ENCODE peak calls at places on chromosomes 13 and 19, in nine cellular contexts. One of them, this sample, is unnamed.

GRCh38 chr19:47315125-47315821 is 5.6 kb downstream of the C5AR1 start:
- DNase-seq in thyroid gland: no peak
- DNase-seq in body of pancreas: peak
- DNase-seq in endothelial cell of umbilical vein: peak
- DNase-seq in ovary: no peak
- DNase-seq in gastrocnemius medialis: peak
- DNase-seq in transverse colon: peak
- DNase-seq in spleen: peak
- DNase-seq in IMR-90: peak
- DNase-seq in this sample: peak

GRCh38 chr13:108947551-108948030 is 318.2 kb downstream of the MYO16 start:
- DNase-seq in thyroid gland: no peak
- DNase-seq in body of pancreas: peak
- DNase-seq in endothelial cell of umbilical vein: no peak
- DNase-seq in ovary: no peak
- DNase-seq in gastrocnemius medialis: no peak
- DNase-seq in transverse colon: no peak
- DNase-seq in spleen: no peak
- DNase-seq in IMR-90: peak
- DNase-seq in this sample: peak

GRCh38 chr13:32986552-32986951 is 29.7 kb upstream of the KL start:
- DNase-seq in thyroid gland: no peak
- DNase-seq in body of pancreas: no peak
- DNase-seq in endothelial cell of umbilical vein: no peak
- DNase-seq in ovary: no peak
- DNase-seq in gastrocnemius medialis: no peak
- DNase-seq in transverse colon: no peak
- DNase-seq in spleen: no peak
- DNase-seq in IMR-90: no peak
- DNase-seq in this sample: no peak

GRCh38 chr13:110713981-110714797 is 689 bp downstream of the ING1 start:
- DNase-seq in thyroid gland: peak
- DNase-seq in body of pancreas: peak
- DNase-seq in endothelial cell of umbilical vein: peak
- DNase-seq in ovary: peak
- DNase-seq in gastrocnemius medialis: peak
- DNase-seq in transverse colon: peak
- DNase-seq in spleen: peak
- DNase-seq in IMR-90: peak
- DNase-seq in this sample: peak

GRCh38 chr13:32408999-32409313 is 19.0 kb downstream of the N4BP2L1 start:
- DNase-seq in thyroid gland: peak
- DNase-seq in body of pancreas: no peak
- DNase-seq in endothelial cell of umbilical vein: no peak
- DNase-seq in ovary: no peak
- DNase-seq in gastrocnemius medialis: no peak
- DNase-seq in transverse colon: no peak
- DNase-seq in spleen: no peak
- DNase-seq in IMR-90: no peak
- DNase-seq in this sample: no peak

GRCh38 chr19:41694831-41695635 is 7.0 kb upstream of the CEACAM7 start:
- DNase-seq in thyroid gland: no peak
- DNase-seq in body of pancreas: no peak
- DNase-seq in endothelial cell of umbilical vein: no peak
- DNase-seq in ovary: no peak
- DNase-seq in gastrocnemius medialis: no peak
- DNase-seq in transverse colon: peak
- DNase-seq in spleen: peak
- DNase-seq in IMR-90: no peak
- DNase-seq in this sample: no peak

GRCh38 chr19:8641908-8642547 is 11.6 kb downstream of the NFILZ start:
- DNase-seq in thyroid gland: no peak
- DNase-seq in body of pancreas: peak
- DNase-seq in endothelial cell of umbilical vein: peak
- DNase-seq in ovary: no peak
- DNase-seq in gastrocnemius medialis: no peak
- DNase-seq in transverse colon: no peak
- DNase-seq in spleen: no peak
- DNase-seq in IMR-90: peak
- DNase-seq in this sample: peak

GRCh38 chr13:91111476-91112190 is 235.9 kb upstream of the MIR17HG start:
- DNase-seq in thyroid gland: peak
- DNase-seq in body of pancreas: no peak
- DNase-seq in endothelial cell of umbilical vein: no peak
- DNase-seq in ovary: no peak
- DNase-seq in gastrocnemius medialis: no peak
- DNase-seq in transverse colon: no peak
- DNase-seq in spleen: no peak
- DNase-seq in IMR-90: no peak
- DNase-seq in this sample: no peak

GRCh38 chr13:36885901-36886300 is 34.1 kb downstream of the SMAD9 start:
- DNase-seq in thyroid gland: no peak
- DNase-seq in body of pancreas: no peak
- DNase-seq in endothelial cell of umbilical vein: no peak
- DNase-seq in ovary: no peak
- DNase-seq in gastrocnemius medialis: no peak
- DNase-seq in transverse colon: no peak
- DNase-seq in spleen: no peak
- DNase-seq in IMR-90: no peak
- DNase-seq in this sample: no peak

GRCh38 chr13:94706101-94706853 is 6.1 kb downstream of the SOX21 start:
- DNase-seq in thyroid gland: no peak
- DNase-seq in body of pancreas: no peak
- DNase-seq in endothelial cell of umbilical vein: no peak
- DNase-seq in ovary: no peak
- DNase-seq in gastrocnemius medialis: no peak
- DNase-seq in transverse colon: no peak
- DNase-seq in spleen: no peak
- DNase-seq in IMR-90: no peak
- DNase-seq in this sample: no peak

GRCh38 chr13:27954406-27954851 is 14.7 kb downstream of the CDX2 start:
- DNase-seq in thyroid gland: no peak
- DNase-seq in body of pancreas: peak
- DNase-seq in endothelial cell of umbilical vein: peak
- DNase-seq in ovary: peak
- DNase-seq in gastrocnemius medialis: no peak
- DNase-seq in transverse colon: peak
- DNase-seq in spleen: peak
- DNase-seq in IMR-90: no peak
- DNase-seq in this sample: no peak

GRCh38 chr13:98449273-98449672 is 127.6 kb downstream of the STK24 start:
- DNase-seq in thyroid gland: no peak
- DNase-seq in body of pancreas: no peak
- DNase-seq in endothelial cell of umbilical vein: no peak
- DNase-seq in ovary: no peak
- DNase-seq in gastrocnemius medialis: no peak
- DNase-seq in transverse colon: no peak
- DNase-seq in spleen: no peak
- DNase-seq in IMR-90: no peak
- DNase-seq in this sample: no peak

GRCh38 chr13:21800847-21801616 is 130.2 kb downstream of the FGF9 start:
- DNase-seq in thyroid gland: no peak
- DNase-seq in body of pancreas: no peak
- DNase-seq in endothelial cell of umbilical vein: no peak
- DNase-seq in ovary: no peak
- DNase-seq in gastrocnemius medialis: no peak
- DNase-seq in transverse colon: no peak
- DNase-seq in spleen: no peak
- DNase-seq in IMR-90: peak
- DNase-seq in this sample: no peak

GRCh38 chr13:46173656-46174055 is 8.3 kb downstream of the LCP1 start:
- DNase-seq in thyroid gland: no peak
- DNase-seq in body of pancreas: no peak
- DNase-seq in endothelial cell of umbilical vein: no peak
- DNase-seq in ovary: no peak
- DNase-seq in gastrocnemius medialis: no peak
- DNase-seq in transverse colon: no peak
- DNase-seq in spleen: no peak
- DNase-seq in IMR-90: no peak
- DNase-seq in this sample: no peak

GRCh38 chr13:23695711-23696512 is 125.7 kb downstream of the TNFRSF19 start:
- DNase-seq in thyroid gland: peak
- DNase-seq in body of pancreas: no peak
- DNase-seq in endothelial cell of umbilical vein: no peak
- DNase-seq in ovary: no peak
- DNase-seq in gastrocnemius medialis: no peak
- DNase-seq in transverse colon: no peak
- DNase-seq in spleen: peak
- DNase-seq in IMR-90: no peak
- DNase-seq in this sample: no peak

GRCh38 chr19:49506575-49507105 is 5.8 kb upstream of the FCGRT start:
- DNase-seq in thyroid gland: peak
- DNase-seq in body of pancreas: peak
- DNase-seq in endothelial cell of umbilical vein: peak
- DNase-seq in ovary: no peak
- DNase-seq in gastrocnemius medialis: no peak
- DNase-seq in transverse colon: peak
- DNase-seq in spleen: peak
- DNase-seq in IMR-90: no peak
- DNase-seq in this sample: no peak

GRCh38 chr13:43831088-43831487 is 44.3 kb upstream of the ENOX1 start:
- DNase-seq in thyroid gland: no peak
- DNase-seq in body of pancreas: no peak
- DNase-seq in endothelial cell of umbilical vein: no peak
- DNase-seq in ovary: no peak
- DNase-seq in gastrocnemius medialis: no peak
- DNase-seq in transverse colon: no peak
- DNase-seq in spleen: no peak
- DNase-seq in IMR-90: peak
- DNase-seq in this sample: no peak
- TF ChIP-seq POLR2A in thyroid gland: no peak
- TF ChIP-seq POLR2A in body of pancreas: no peak
- TF ChIP-seq POLR2A in endothelial cell of umbilical vein: no peak
- TF ChIP-seq POLR2A in ovary: no peak
- TF ChIP-seq POLR2A in gastrocnemius medialis: no peak
- TF ChIP-seq POLR2A in transverse colon: no peak
- TF ChIP-seq POLR2A in spleen: no peak
- TF ChIP-seq POLR2A in IMR-90: no peak
- TF ChIP-seq POLR2A in this sample: no peak

GRCh38 chr13:99969934-99970760 is 1.4 kb downstream of the ZIC5 start:
- DNase-seq in thyroid gland: no peak
- DNase-seq in body of pancreas: no peak
- DNase-seq in endothelial cell of umbilical vein: no peak
- DNase-seq in ovary: no peak
- DNase-seq in gastrocnemius medialis: no peak
- DNase-seq in transverse colon: no peak
- DNase-seq in spleen: no peak
- DNase-seq in IMR-90: no peak
- DNase-seq in this sample: no peak
- TF ChIP-seq CTCF in thyroid gland: no peak
- TF ChIP-seq CTCF in body of pancreas: no peak
- TF ChIP-seq CTCF in endothelial cell of umbilical vein: no peak
- TF ChIP-seq CTCF in ovary: no peak
- TF ChIP-seq CTCF in gastrocnemius medialis: no peak
- TF ChIP-seq CTCF in transverse colon: no peak
- TF ChIP-seq CTCF in spleen: no peak
- TF ChIP-seq CTCF in IMR-90: no peak
- TF ChIP-seq CTCF in this sample: no peak

GRCh38 chr19:35740423-35741215 is 1.6 kb downstream of the IGFLR1 start:
- DNase-seq in thyroid gland: peak
- DNase-seq in body of pancreas: peak
- DNase-seq in endothelial cell of umbilical vein: peak
- DNase-seq in ovary: peak
- DNase-seq in gastrocnemius medialis: peak
- DNase-seq in transverse colon: peak
- DNase-seq in spleen: peak
- DNase-seq in IMR-90: peak
- DNase-seq in this sample: peak
- TF ChIP-seq POLR2A in thyroid gland: no peak
- TF ChIP-seq POLR2A in body of pancreas: peak
- TF ChIP-seq POLR2A in endothelial cell of umbilical vein: peak
- TF ChIP-seq POLR2A in ovary: peak
- TF ChIP-seq POLR2A in gastrocnemius medialis: peak
- TF ChIP-seq POLR2A in transverse colon: peak
- TF ChIP-seq POLR2A in spleen: no peak
- TF ChIP-seq POLR2A in IMR-90: no peak
- TF ChIP-seq POLR2A in this sample: peak

DNA sequence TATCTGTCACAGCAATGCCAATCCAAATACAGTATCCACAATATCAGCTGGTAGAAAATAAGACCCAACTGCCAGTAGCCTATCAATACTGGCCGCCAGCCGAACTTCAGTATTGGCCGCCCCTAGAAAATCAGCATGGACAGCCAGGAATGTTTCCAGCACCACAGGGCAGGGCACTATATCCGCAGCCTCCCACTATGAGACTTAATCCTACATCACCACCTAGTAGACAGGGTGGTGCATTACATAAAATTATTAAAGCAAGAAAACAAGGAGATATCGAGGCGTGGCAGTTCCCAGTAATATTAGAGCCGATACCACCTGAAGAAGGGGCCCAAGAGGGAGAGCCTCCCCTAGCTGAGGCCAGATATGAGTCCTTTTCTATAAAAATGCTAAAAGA is 111.3 kb downstream of the ZNF486 start:
- DNase-seq in thyroid gland: peak
- DNase-seq in body of pancreas: no peak
- DNase-seq in endothelial cell of umbilical vein: no peak
- DNase-seq in ovary: no peak
- DNase-seq in gastrocnemius medialis: no peak
- DNase-seq in transverse colon: peak
- DNase-seq in spleen: no peak
- DNase-seq in IMR-90: no peak
- DNase-seq in this sample: no peak
- TF ChIP-seq CTCF in thyroid gland: peak
- TF ChIP-seq CTCF in body of pancreas: peak
- TF ChIP-seq CTCF in endothelial cell of umbilical vein: no peak
- TF ChIP-seq CTCF in ovary: no peak
- TF ChIP-seq CTCF in gastrocnemius medialis: peak
- TF ChIP-seq CTCF in transverse colon: no peak
- TF ChIP-seq CTCF in spleen: peak
- TF ChIP-seq CTCF in IMR-90: no peak
- TF ChIP-seq CTCF in this sample: peak

DNA sequence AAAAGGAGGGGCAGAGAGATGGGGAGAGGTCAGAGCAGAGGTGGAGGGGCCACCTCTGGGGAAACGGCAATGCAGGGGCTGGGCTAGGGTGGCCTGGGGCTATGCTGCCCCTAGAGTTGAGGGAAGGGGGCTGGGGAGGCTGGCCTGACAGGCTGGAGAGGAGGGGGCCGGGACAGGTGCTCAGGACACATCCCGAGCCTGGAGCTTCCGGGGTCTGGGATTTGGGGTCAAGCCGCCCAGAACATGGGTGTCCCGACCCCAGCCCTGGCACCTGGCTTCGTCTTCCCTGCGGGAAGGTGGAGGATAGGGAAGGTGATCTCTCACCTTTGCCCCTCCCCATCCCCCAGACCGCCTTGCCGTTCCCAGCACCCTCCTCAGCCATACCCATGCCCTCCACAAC is 12.6 kb upstream of the ASF1B start:
- DNase-seq in thyroid gland: no peak
- DNase-seq in body of pancreas: no peak
- DNase-seq in endothelial cell of umbilical vein: no peak
- DNase-seq in ovary: no peak
- DNase-seq in gastrocnemius medialis: no peak
- DNase-seq in transverse colon: no peak
- DNase-seq in spleen: no peak
- DNase-seq in IMR-90: no peak
- DNase-seq in this sample: no peak
- TF ChIP-seq POLR2A in thyroid gland: no peak
- TF ChIP-seq POLR2A in body of pancreas: no peak
- TF ChIP-seq POLR2A in endothelial cell of umbilical vein: no peak
- TF ChIP-seq POLR2A in ovary: no peak
- TF ChIP-seq POLR2A in gastrocnemius medialis: no peak
- TF ChIP-seq POLR2A in transverse colon: no peak
- TF ChIP-seq POLR2A in spleen: no peak
- TF ChIP-seq POLR2A in IMR-90: no peak
- TF ChIP-seq POLR2A in this sample: no peak